ENCODE peak calls at places on chromosomes 12 and 14, in four cellular contexts. E, Y, S and B are unnamed samples.

GRCh38 chr12:92467886-92468285 is 234.9 kb upstream of the PLEKHG7 start:
- DNase-seq in E (no peak), Y (peak; percentile 13), S (no peak), B (peak; percentile 34)

GRCh38 chr12:63968685-63969084 is 124.2 kb downstream of the SRGAP1 start:
- DNase-seq in E (no peak), Y (no peak), S (no peak), B (no peak)

GRCh38 chr14:104520620-104521410 is 58.7 kb upstream of the C14orf180 start:
- DNase-seq in E (no peak), Y (no peak), S (no peak), B (no peak)

GRCh38 chr14:23123419-23123818 is 4.4 kb upstream of the CEBPE start:
- DNase-seq in E (no peak), Y (no peak), S (no peak), B (no peak)

GRCh38 chr12:19382111-19382526 is 57.2 kb upstream of the AEBP2 start:
- DNase-seq in E (peak; percentile 46), Y (peak; percentile 88), S (peak; percentile 65), B (peak; percentile 71)

GRCh38 chr14:105273062-105273461 is 24.7 kb downstream of the BTBD6 start:
- DNase-seq in E (no peak), Y (no peak), S (no peak), B (no peak)

GRCh38 chr12:115504241-115504941 is 773.1 kb downstream of the MED13L start:
- DNase-seq in E (peak; percentile 72), Y (no peak), S (no peak), B (peak; percentile 22)

GRCh38 chr12:111100554-111100953 is 180.2 kb upstream of the MYL2 start:
- DNase-seq in E (no peak), Y (no peak), S (no peak), B (no peak)

GRCh38 chr12:80470403-80470802 is 26.4 kb downstream of the PTPRQ start:
- DNase-seq in E (no peak), Y (no peak), S (no peak), B (no peak)

GRCh38 chr14:103260629-103261124 is 73.4 kb upstream of the EIF5 start:
- DNase-seq in E (no peak), Y (peak; percentile 51), S (peak; percentile 73), B (no peak)
- TF ChIP-seq MYC in E (no peak), Y (no peak), S (no peak), B (no peak)

GRCh38 chr14:96100171-96101064 is 61.3 kb downstream of the C14orf132 start:
- DNase-seq in E (peak; percentile 15), Y (peak; percentile 87), S (peak; percentile 64), B (peak; percentile 78)
- TF ChIP-seq CTCF in E (peak; percentile 72), Y (peak; percentile 100), S (peak; percentile 83), B (peak; percentile 91)

GRCh38 chr14:76204436-76205230 is 52.9 kb downstream of the GPATCH2L start:
- DNase-seq in E (no peak), Y (no peak), S (no peak), B (no peak)
- H3K4me3 ChIP-seq in E (no peak overlapping the region), Y (no peak overlapping the region), S (no peak overlapping the region), B (no peak overlapping the region)

GRCh38 chr12:65372574-65372973 is 94.1 kb downstream of the MSRB3 start:
- DNase-seq in E (no peak), Y (no peak), S (no peak), B (no peak)
- TF ChIP-seq MYC in E (no peak), Y (no peak), S (no peak), B (no peak)

GRCh38 chr14:83217492-83217891 is 1683.8 kb upstream of the SEL1L start:
- DNase-seq in E (no peak), Y (no peak), S (no peak), B (no peak)
- TF ChIP-seq CTCF in E (no peak), Y (no peak), S (no peak), B (no peak)

GRCh38 chr12:54047160-54047963 is 6.3 kb upstream of the HOXC4 start:
- DNase-seq in E (no peak), Y (no peak), S (no peak), B (no peak)

GRCh38 chr12:54047964-54048303 is 5.7 kb upstream of the HOXC4 start:
- DNase-seq in E (no peak), Y (no peak), S (no peak), B (no peak)

GRCh38 chr12:54048694-54049093 is 4.9 kb upstream of the HOXC4 start:
- DNase-seq in E (no peak), Y (no peak), S (no peak), B (no peak)

GRCh38 chr12:54045868-54046529 is 7.6 kb upstream of the HOXC4 start:
- DNase-seq in E (no peak), Y (no peak), S (no peak), B (no peak)

GRCh38 chr12:54046809-54047159 is 6.9 kb upstream of the HOXC4 start:
- DNase-seq in E (no peak), Y (no peak), S (no peak), B (no peak)
- H3K4me3 ChIP-seq in E (no peak overlapping the region), Y (no peak overlapping the region), S (no peak overlapping the region), B (no peak overlapping the region)

GRCh38 chr14:76848879-76849278 is 22.7 kb downstream of the LRRC74A start:
- DNase-seq in E (no peak), Y (peak; percentile 44), S (no peak), B (no peak)

GRCh38 chr14:76842414-76842813 is 16.2 kb downstream of the LRRC74A start:
- DNase-seq in E (no peak), Y (no peak), S (no peak), B (no peak)

GRCh38 chr14:76846331-76847047 is 20.3 kb downstream of the LRRC74A start:
- DNase-seq in E (no peak), Y (no peak), S (no peak), B (peak; percentile 59)

GRCh38 chr14:76844223-76844622 is 18.0 kb downstream of the LRRC74A start:
- DNase-seq in E (no peak), Y (peak; percentile 53), S (peak; percentile 78), B (peak; percentile 42)
- TF ChIP-seq MYC in E (no peak), Y (no peak), S (peak; percentile 79), B (no peak)

GRCh38 chr14:52551696-52552062 is 626 bp downstream of the TXNDC16 start:
- DNase-seq in E (no peak), Y (peak; percentile 30), S (peak; percentile 62), B (peak; percentile 65)
- TF ChIP-seq CTCF in E (peak; percentile 11), Y (peak; percentile 47), S (no peak), B (peak; percentile 40)

DNA sequence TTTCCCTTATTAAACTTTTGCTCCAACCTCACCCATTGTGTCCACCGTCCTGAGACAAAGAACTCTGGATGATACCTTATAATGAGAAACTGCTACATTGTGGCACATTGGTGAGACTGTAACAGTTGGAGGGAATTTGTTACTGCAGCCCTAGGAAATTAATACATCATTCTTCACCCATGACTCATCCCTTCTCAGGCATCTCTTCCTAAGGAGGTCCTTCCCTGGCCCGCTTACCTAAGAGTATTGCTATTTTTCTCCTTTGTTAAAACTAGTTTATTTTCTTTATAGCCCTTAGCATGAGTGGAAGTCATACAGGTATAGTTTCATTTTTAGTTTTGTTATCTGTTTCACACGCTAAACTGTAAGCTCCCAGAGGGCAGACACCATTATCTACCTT is 87.1 kb downstream of the TMEM260 start:
- DNase-seq in E (no peak), Y (no peak), S (peak; percentile 15), B (no peak)
- H3K4me3 ChIP-seq in E (no peak overlapping the region), Y (no peak overlapping the region), S (no peak overlapping the region), B (no peak overlapping the region)